ENCODE peak calls at places on chromosomes 4 and X, in nine cellular contexts. One of them, this sample, is unnamed.

GRCh38 chrX:50114113-50114512 is 86.7 kb downstream of the AKAP4 start:
- DNase-seq in astrocyte: no peak
- DNase-seq in psoas muscle: no peak
- DNase-seq in RWPE1: no peak
- DNase-seq in astrocyte of the spinal cord: no peak
- DNase-seq in WTC11: no peak
- DNase-seq in progenitor cell of endocrine pancreas: no peak
- DNase-seq in neural progenitor cell: no peak
- DNase-seq in left ventricle myocardium inferior: no peak
- DNase-seq in this sample: no peak

GRCh38 chrX:56853436-56853835 is 124.4 kb downstream of the NBDY start:
- DNase-seq in astrocyte: no peak
- DNase-seq in psoas muscle: no peak
- DNase-seq in RWPE1: no peak
- DNase-seq in astrocyte of the spinal cord: no peak
- DNase-seq in WTC11: no peak
- DNase-seq in progenitor cell of endocrine pancreas: no peak
- DNase-seq in neural progenitor cell: no peak
- DNase-seq in left ventricle myocardium inferior: no peak
- DNase-seq in this sample: peak; percentile 12

GRCh38 chrX:74420194-74421035 is 878 bp upstream of the SLC16A2 start:
- DNase-seq in astrocyte: peak; percentile 54
- DNase-seq in psoas muscle: peak; percentile 82
- DNase-seq in RWPE1: peak; percentile 42
- DNase-seq in astrocyte of the spinal cord: peak; percentile 58
- DNase-seq in WTC11: peak; percentile 74
- DNase-seq in progenitor cell of endocrine pancreas: peak; percentile 48
- DNase-seq in neural progenitor cell: peak; percentile 78
- DNase-seq in left ventricle myocardium inferior: peak; percentile 75
- DNase-seq in this sample: peak; percentile 1

GRCh38 chrX:15749642-15750610 is 11.9 kb downstream of the CA5B start:
- DNase-seq in astrocyte: no peak
- DNase-seq in psoas muscle: no peak
- DNase-seq in RWPE1: no peak
- DNase-seq in astrocyte of the spinal cord: no peak
- DNase-seq in WTC11: no peak
- DNase-seq in progenitor cell of endocrine pancreas: no peak
- DNase-seq in neural progenitor cell: no peak
- DNase-seq in left ventricle myocardium inferior: peak; percentile 16
- DNase-seq in this sample: no peak

GRCh38 chr4:77021614-77022089 is 54.1 kb downstream of the CCNI start:
- DNase-seq in astrocyte: peak; percentile 94
- DNase-seq in psoas muscle: no peak
- DNase-seq in RWPE1: no peak
- DNase-seq in astrocyte of the spinal cord: peak; percentile 82
- DNase-seq in WTC11: no peak
- DNase-seq in progenitor cell of endocrine pancreas: no peak
- DNase-seq in neural progenitor cell: no peak
- DNase-seq in left ventricle myocardium inferior: no peak
- DNase-seq in this sample: no peak

GRCh38 chrX:15158736-15159406 is 111.0 kb downstream of the ASB9 start:
- DNase-seq in astrocyte: no peak
- DNase-seq in psoas muscle: no peak
- DNase-seq in RWPE1: peak; percentile 10
- DNase-seq in astrocyte of the spinal cord: no peak
- DNase-seq in WTC11: no peak
- DNase-seq in progenitor cell of endocrine pancreas: no peak
- DNase-seq in neural progenitor cell: no peak
- DNase-seq in left ventricle myocardium inferior: no peak
- DNase-seq in this sample: no peak

GRCh38 chr4:22614114-22614513 is 78.6 kb upstream of the GBA3 start:
- DNase-seq in astrocyte: no peak
- DNase-seq in psoas muscle: no peak
- DNase-seq in RWPE1: no peak
- DNase-seq in astrocyte of the spinal cord: no peak
- DNase-seq in WTC11: no peak
- DNase-seq in progenitor cell of endocrine pancreas: no peak
- DNase-seq in neural progenitor cell: no peak
- DNase-seq in left ventricle myocardium inferior: no peak
- DNase-seq in this sample: no peak

GRCh38 chr4:167509551-167509950 is 275.3 kb upstream of the SPOCK3 start:
- DNase-seq in astrocyte: no peak
- DNase-seq in psoas muscle: no peak
- DNase-seq in RWPE1: peak; percentile 4
- DNase-seq in astrocyte of the spinal cord: no peak
- DNase-seq in WTC11: no peak
- DNase-seq in progenitor cell of endocrine pancreas: no peak
- DNase-seq in neural progenitor cell: no peak
- DNase-seq in left ventricle myocardium inferior: no peak
- DNase-seq in this sample: no peak

GRCh38 chr4:128524311-128524710 is 236.7 kb upstream of the PGRMC2 start:
- DNase-seq in astrocyte: peak; percentile 92
- DNase-seq in psoas muscle: no peak
- DNase-seq in RWPE1: peak; percentile 74
- DNase-seq in astrocyte of the spinal cord: peak; percentile 87
- DNase-seq in WTC11: no peak
- DNase-seq in progenitor cell of endocrine pancreas: no peak
- DNase-seq in neural progenitor cell: no peak
- DNase-seq in left ventricle myocardium inferior: peak; percentile 32
- DNase-seq in this sample: peak; percentile 60

GRCh38 chr4:60315586-60315985 is 884.5 kb upstream of the ADGRL3 start:
- DNase-seq in astrocyte: no peak
- DNase-seq in psoas muscle: no peak
- DNase-seq in RWPE1: no peak
- DNase-seq in astrocyte of the spinal cord: no peak
- DNase-seq in WTC11: no peak
- DNase-seq in progenitor cell of endocrine pancreas: no peak
- DNase-seq in neural progenitor cell: no peak
- DNase-seq in left ventricle myocardium inferior: no peak
- DNase-seq in this sample: no peak

GRCh38 chrX:37796302-37796701 is 16.4 kb downstream of the CYBB start:
- DNase-seq in astrocyte: no peak
- DNase-seq in psoas muscle: no peak
- DNase-seq in RWPE1: no peak
- DNase-seq in astrocyte of the spinal cord: no peak
- DNase-seq in WTC11: no peak
- DNase-seq in progenitor cell of endocrine pancreas: no peak
- DNase-seq in neural progenitor cell: no peak
- DNase-seq in left ventricle myocardium inferior: no peak
- DNase-seq in this sample: no peak

GRCh38 chr4:10144479-10144878 is 27.9 kb upstream of the WDR1 start:
- DNase-seq in astrocyte: no peak
- DNase-seq in psoas muscle: no peak
- DNase-seq in RWPE1: no peak
- DNase-seq in astrocyte of the spinal cord: no peak
- DNase-seq in WTC11: no peak
- DNase-seq in progenitor cell of endocrine pancreas: no peak
- DNase-seq in neural progenitor cell: no peak
- DNase-seq in left ventricle myocardium inferior: no peak
- DNase-seq in this sample: no peak

GRCh38 chrX:13598877-13599276 is 29.5 kb downstream of the EGFL6 start:
- DNase-seq in astrocyte: no peak
- DNase-seq in psoas muscle: no peak
- DNase-seq in RWPE1: no peak
- DNase-seq in astrocyte of the spinal cord: no peak
- DNase-seq in WTC11: peak; percentile 11
- DNase-seq in progenitor cell of endocrine pancreas: no peak
- DNase-seq in neural progenitor cell: peak; percentile 23
- DNase-seq in left ventricle myocardium inferior: no peak
- DNase-seq in this sample: no peak

GRCh38 chr4:164977243-164978164 is at the start of gene TRIM61:
- DNase-seq in astrocyte: peak; percentile 15
- DNase-seq in psoas muscle: peak; percentile 58
- DNase-seq in RWPE1: no peak
- DNase-seq in astrocyte of the spinal cord: no peak
- DNase-seq in WTC11: peak; percentile 80
- DNase-seq in progenitor cell of endocrine pancreas: peak; percentile 37
- DNase-seq in neural progenitor cell: no peak
- DNase-seq in left ventricle myocardium inferior: peak; percentile 74
- DNase-seq in this sample: no peak

GRCh38 chr4:56681158-56681848 is at the start of gene HOPX:
- DNase-seq in astrocyte: peak; percentile 46
- DNase-seq in psoas muscle: no peak
- DNase-seq in RWPE1: no peak
- DNase-seq in astrocyte of the spinal cord: peak; percentile 23
- DNase-seq in WTC11: no peak
- DNase-seq in progenitor cell of endocrine pancreas: peak; percentile 17
- DNase-seq in neural progenitor cell: no peak
- DNase-seq in left ventricle myocardium inferior: peak; percentile 19
- DNase-seq in this sample: peak; percentile 92

GRCh38 chr4:8192748-8193738 is 6.0 kb upstream of the SH3TC1 start:
- DNase-seq in astrocyte: peak; percentile 34
- DNase-seq in psoas muscle: peak; percentile 79
- DNase-seq in RWPE1: peak; percentile 33
- DNase-seq in astrocyte of the spinal cord: peak; percentile 50
- DNase-seq in WTC11: no peak
- DNase-seq in progenitor cell of endocrine pancreas: no peak
- DNase-seq in neural progenitor cell: no peak
- DNase-seq in left ventricle myocardium inferior: peak; percentile 50
- DNase-seq in this sample: no peak

GRCh38 chrX:55816023-55816422 is 98.5 kb downstream of the RRAGB start:
- DNase-seq in astrocyte: no peak
- DNase-seq in psoas muscle: no peak
- DNase-seq in RWPE1: no peak
- DNase-seq in astrocyte of the spinal cord: no peak
- DNase-seq in WTC11: no peak
- DNase-seq in progenitor cell of endocrine pancreas: no peak
- DNase-seq in neural progenitor cell: no peak
- DNase-seq in left ventricle myocardium inferior: no peak
- DNase-seq in this sample: no peak

DNA sequence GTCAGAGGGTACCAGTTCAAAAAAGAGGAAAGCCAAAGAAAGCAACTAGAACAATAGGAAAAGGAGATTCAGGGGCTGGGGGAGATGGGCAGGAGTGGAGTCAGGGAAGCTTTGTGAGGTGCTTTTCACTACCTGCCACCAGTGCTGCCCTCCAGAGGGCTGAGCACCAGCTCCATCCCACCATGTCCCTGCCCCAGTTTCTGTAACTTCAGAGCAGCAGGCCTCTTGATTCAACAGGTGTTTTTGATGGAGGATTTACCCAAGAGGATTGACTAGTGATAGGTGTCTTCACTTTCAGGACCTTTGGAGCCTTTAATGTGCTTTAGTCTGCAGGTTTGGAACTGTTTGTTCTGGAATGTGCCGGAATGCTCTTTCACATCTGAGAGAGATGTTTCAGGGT is 12.1 kb downstream of the KIT start:
- DNase-seq in astrocyte: no peak
- DNase-seq in psoas muscle: no peak
- DNase-seq in RWPE1: no peak
- DNase-seq in astrocyte of the spinal cord: no peak
- DNase-seq in WTC11: peak; percentile 22
- DNase-seq in progenitor cell of endocrine pancreas: no peak
- DNase-seq in neural progenitor cell: peak; percentile 28
- DNase-seq in left ventricle myocardium inferior: no peak
- DNase-seq in this sample: no peak
- TF ChIP-seq CTCF in astrocyte: no peak
- TF ChIP-seq CTCF in psoas muscle: no peak
- TF ChIP-seq CTCF in RWPE1: no peak
- TF ChIP-seq CTCF in astrocyte of the spinal cord: no peak
- TF ChIP-seq CTCF in WTC11: no peak
- TF ChIP-seq CTCF in progenitor cell of endocrine pancreas: peak; percentile 8
- TF ChIP-seq CTCF in neural progenitor cell: peak; percentile 26
- TF ChIP-seq CTCF in left ventricle myocardium inferior: no peak
- TF ChIP-seq CTCF in this sample: no peak

GRCh38 chrX:105263171-105263570 is 42.7 kb upstream of the TEX13A start:
- DNase-seq in astrocyte: no peak
- DNase-seq in psoas muscle: no peak
- DNase-seq in RWPE1: no peak
- DNase-seq in astrocyte of the spinal cord: no peak
- DNase-seq in WTC11: no peak
- DNase-seq in progenitor cell of endocrine pancreas: no peak
- DNase-seq in neural progenitor cell: no peak
- DNase-seq in left ventricle myocardium inferior: no peak
- DNase-seq in this sample: peak; percentile 88

GRCh38 chrX:105260291-105261043 is 40.0 kb upstream of the TEX13A start:
- DNase-seq in astrocyte: no peak
- DNase-seq in psoas muscle: no peak
- DNase-seq in RWPE1: no peak
- DNase-seq in astrocyte of the spinal cord: no peak
- DNase-seq in WTC11: peak; percentile 10
- DNase-seq in progenitor cell of endocrine pancreas: no peak
- DNase-seq in neural progenitor cell: no peak
- DNase-seq in left ventricle myocardium inferior: peak; percentile 13
- DNase-seq in this sample: no peak
- TF ChIP-seq CTCF in astrocyte: no peak
- TF ChIP-seq CTCF in psoas muscle: no peak
- TF ChIP-seq CTCF in RWPE1: no peak
- TF ChIP-seq CTCF in astrocyte of the spinal cord: no peak
- TF ChIP-seq CTCF in WTC11: no peak
- TF ChIP-seq CTCF in progenitor cell of endocrine pancreas: no peak
- TF ChIP-seq CTCF in neural progenitor cell: no peak
- TF ChIP-seq CTCF in left ventricle myocardium inferior: no peak
- TF ChIP-seq CTCF in this sample: no peak

GRCh38 chr4:116702949-116703348 is 382.4 kb downstream of the TRAM1L1 start:
- DNase-seq in astrocyte: no peak
- DNase-seq in psoas muscle: no peak
- DNase-seq in RWPE1: no peak
- DNase-seq in astrocyte of the spinal cord: no peak
- DNase-seq in WTC11: no peak
- DNase-seq in progenitor cell of endocrine pancreas: no peak
- DNase-seq in neural progenitor cell: no peak
- DNase-seq in left ventricle myocardium inferior: no peak
- DNase-seq in this sample: no peak
- TF ChIP-seq CTCF in astrocyte: no peak
- TF ChIP-seq CTCF in psoas muscle: no peak
- TF ChIP-seq CTCF in RWPE1: no peak
- TF ChIP-seq CTCF in astrocyte of the spinal cord: peak; percentile 4
- TF ChIP-seq CTCF in WTC11: no peak
- TF ChIP-seq CTCF in progenitor cell of endocrine pancreas: no peak
- TF ChIP-seq CTCF in neural progenitor cell: peak; percentile 34
- TF ChIP-seq CTCF in left ventricle myocardium inferior: no peak
- TF ChIP-seq CTCF in this sample: no peak

DNA sequence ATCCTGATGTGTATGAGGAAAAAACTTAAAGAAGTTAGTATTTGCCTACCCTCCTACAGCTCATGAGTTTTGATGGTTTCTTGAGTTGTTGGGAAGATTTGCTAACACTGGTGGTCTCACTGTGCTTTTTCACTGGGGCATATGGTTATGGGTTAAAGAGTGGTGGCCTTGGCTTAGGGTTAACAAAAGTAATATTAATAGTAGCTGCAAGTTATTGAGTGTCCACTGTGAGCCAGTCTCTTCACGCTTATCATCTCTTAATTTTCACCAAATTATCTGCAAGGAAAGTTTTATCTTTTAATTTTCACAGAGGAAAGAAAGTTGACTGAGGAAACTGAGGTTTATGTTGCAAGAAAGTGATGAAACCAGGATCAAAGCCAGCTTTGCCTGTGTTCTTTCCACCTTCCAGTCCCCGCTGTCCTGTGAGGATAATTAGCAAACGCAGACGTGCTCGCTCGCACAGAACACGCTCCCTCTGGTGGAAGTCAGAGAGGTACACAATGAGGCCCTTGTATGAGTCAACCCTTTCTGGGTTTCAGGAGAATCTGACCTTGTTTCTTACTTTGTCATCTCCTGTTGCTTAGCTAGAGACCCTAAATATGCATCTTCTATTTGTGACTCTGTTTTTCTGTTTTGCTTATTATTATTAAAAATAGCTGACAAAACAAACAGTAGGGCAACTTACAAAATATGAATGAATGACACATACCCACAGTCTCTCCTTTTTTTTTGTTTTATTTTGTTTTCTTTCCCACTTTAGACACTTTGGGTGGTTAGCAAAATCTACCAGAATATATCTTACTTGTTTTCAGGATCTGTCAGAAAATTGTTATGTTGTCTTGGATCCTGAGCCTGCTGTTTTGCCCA is 94.3 kb downstream of the DDIT4L start:
- DNase-seq in astrocyte: peak; percentile 60
- DNase-seq in psoas muscle: peak; percentile 78
- DNase-seq in RWPE1: peak; percentile 63
- DNase-seq in astrocyte of the spinal cord: peak; percentile 76
- DNase-seq in WTC11: peak; percentile 55
- DNase-seq in progenitor cell of endocrine pancreas: peak; percentile 16
- DNase-seq in neural progenitor cell: peak; percentile 77
- DNase-seq in left ventricle myocardium inferior: peak; percentile 52
- DNase-seq in this sample: peak; percentile 9
- TF ChIP-seq CTCF in astrocyte: peak; percentile 73
- TF ChIP-seq CTCF in psoas muscle: peak; percentile 74
- TF ChIP-seq CTCF in RWPE1: peak; percentile 66
- TF ChIP-seq CTCF in astrocyte of the spinal cord: peak; percentile 89
- TF ChIP-seq CTCF in WTC11: no peak
- TF ChIP-seq CTCF in progenitor cell of endocrine pancreas: peak; percentile 76
- TF ChIP-seq CTCF in neural progenitor cell: peak; percentile 79
- TF ChIP-seq CTCF in left ventricle myocardium inferior: peak; percentile 85
- TF ChIP-seq CTCF in this sample: peak; percentile 67